ENCODE peak calls at places on chromosomes 11 and 22, in six cellular contexts. I, K, A, Y, X and M are unnamed samples.

GRCh38 chr11:17314904-17315426 is 36.6 kb upstream of the NCR3LG1 start:
- DNase-seq in I (no peak), K (no peak), A (no peak), Y (no peak), X (no peak), M (no peak)

GRCh38 chr22:17606472-17606871 is 22.1 kb downstream of the ATP6V1E1 start:
- DNase-seq in I (no peak), K (no peak), A (no peak), Y (no peak), X (no peak), M (no peak)

GRCh38 chr11:71131861-71132260 is 120.5 kb downstream of the SHANK2 start:
- DNase-seq in I (peak; percentile 82), K (no peak), A (no peak), Y (no peak), X (no peak), M (no peak)

GRCh38 chr11:99160447-99160846 is 139.7 kb downstream of the CNTN5 start:
- DNase-seq in I (no peak), K (no peak), A (no peak), Y (no peak), X (no peak), M (no peak)

GRCh38 chr11:48105096-48105990 is 111.3 kb upstream of the OR4B1 start:
- DNase-seq in I (no peak), K (no peak), A (no peak), Y (no peak), X (no peak), M (peak; percentile 8)

GRCh38 chr22:49004484-49005399 is 822.9 kb downstream of the BRD1 start:
- DNase-seq in I (peak; percentile 27), K (no peak), A (no peak), Y (no peak), X (no peak), M (peak; percentile 76)

GRCh38 chr11:4146070-4146764 is 51.6 kb downstream of the RRM1 start:
- DNase-seq in I (no peak), K (no peak), A (no peak), Y (no peak), X (no peak), M (no peak)

GRCh38 chr11:13963169-13963948 is 836 bp downstream of the SPON1 start:
- DNase-seq in I (peak; percentile 69), K (no peak), A (peak; percentile 27), Y (no peak), X (no peak), M (peak; percentile 83)

GRCh38 chr11:95977534-95978174 is 53.7 kb upstream of the MTMR2 start:
- DNase-seq in I (no peak), K (peak; percentile 8), A (no peak), Y (peak; percentile 45), X (no peak), M (no peak)

GRCh38 chr11:119788911-119789560 is 60.0 kb upstream of the NECTIN1 start:
- DNase-seq in I (no peak), K (no peak), A (no peak), Y (no peak), X (no peak), M (no peak)

GRCh38 chr22:43126506-43127165 is 16.1 kb downstream of the BIK start:
- DNase-seq in I (no peak), K (peak; percentile 52), A (no peak), Y (peak; percentile 46), X (no peak), M (no peak)

GRCh38 chr11:46543564-46543963 is 50.3 kb downstream of the AMBRA1 start:
- DNase-seq in I (no peak), K (no peak), A (no peak), Y (no peak), X (no peak), M (no peak)